ENCODE peak calls at places on chromosomes 3 and 15, in seven cellular contexts. One of them, this sample, is unnamed.

GRCh38 chr15:66474140-66474539 is 23.4 kb downstream of the SNAPC5 start:
- DNase-seq in activated gamma-delta T cell treated with Interleukin-2 at 50 U/mL for 16 hours: no peak
- DNase-seq in ELR: no peak
- DNase-seq in ACHN: no peak
- DNase-seq in nucleus accumbens: no peak
- DNase-seq in GM23248: no peak
- DNase-seq in foreskin melanocyte: no peak
- DNase-seq in this sample: no peak

GRCh38 chr3:138687236-138687635 is 78.7 kb downstream of the FAIM start:
- DNase-seq in activated gamma-delta T cell treated with Interleukin-2 at 50 U/mL for 16 hours: no peak
- DNase-seq in ELR: peak
- DNase-seq in ACHN: no peak
- DNase-seq in nucleus accumbens: no peak
- DNase-seq in GM23248: peak
- DNase-seq in foreskin melanocyte: no peak
- DNase-seq in this sample: no peak

GRCh38 chr3:18556503-18556902 is 131.4 kb upstream of the SATB1 start:
- DNase-seq in activated gamma-delta T cell treated with Interleukin-2 at 50 U/mL for 16 hours: peak
- DNase-seq in ELR: peak
- DNase-seq in ACHN: no peak
- DNase-seq in nucleus accumbens: no peak
- DNase-seq in GM23248: peak
- DNase-seq in foreskin melanocyte: no peak
- DNase-seq in this sample: no peak

GRCh38 chr15:92953997-92954396 is 53.9 kb downstream of the CHD2 start:
- DNase-seq in activated gamma-delta T cell treated with Interleukin-2 at 50 U/mL for 16 hours: no peak
- DNase-seq in ELR: no peak
- DNase-seq in ACHN: no peak
- DNase-seq in nucleus accumbens: no peak
- DNase-seq in GM23248: no peak
- DNase-seq in foreskin melanocyte: no peak
- DNase-seq in this sample: no peak

GRCh38 chr15:41774873-41775417 is 661 bp downstream of the MAPKBP1 start:
- DNase-seq in activated gamma-delta T cell treated with Interleukin-2 at 50 U/mL for 16 hours: no peak
- DNase-seq in ELR: no peak
- DNase-seq in ACHN: no peak
- DNase-seq in nucleus accumbens: no peak
- DNase-seq in GM23248: no peak
- DNase-seq in foreskin melanocyte: no peak
- DNase-seq in this sample: no peak

GRCh38 chr3:186432189-186432588 is 70.2 kb upstream of the DGKG start:
- DNase-seq in activated gamma-delta T cell treated with Interleukin-2 at 50 U/mL for 16 hours: no peak
- DNase-seq in ELR: peak
- DNase-seq in ACHN: peak
- DNase-seq in nucleus accumbens: no peak
- DNase-seq in GM23248: peak
- DNase-seq in foreskin melanocyte: peak
- DNase-seq in this sample: peak

GRCh38 chr3:12829886-12830784 is 11.2 kb downstream of the RPL32 start:
- DNase-seq in activated gamma-delta T cell treated with Interleukin-2 at 50 U/mL for 16 hours: no peak
- DNase-seq in ELR: no peak
- DNase-seq in ACHN: no peak
- DNase-seq in nucleus accumbens: no peak
- DNase-seq in GM23248: no peak
- DNase-seq in foreskin melanocyte: no peak
- DNase-seq in this sample: no peak

GRCh38 chr15:32041294-32041693 is 11.0 kb downstream of the CHRNA7 start:
- DNase-seq in activated gamma-delta T cell treated with Interleukin-2 at 50 U/mL for 16 hours: no peak
- DNase-seq in ELR: no peak
- DNase-seq in ACHN: no peak
- DNase-seq in nucleus accumbens: no peak
- DNase-seq in GM23248: no peak
- DNase-seq in foreskin melanocyte: no peak
- DNase-seq in this sample: no peak

GRCh38 chr15:92655178-92655995 is at the start of gene FAM174B:
- DNase-seq in activated gamma-delta T cell treated with Interleukin-2 at 50 U/mL for 16 hours: no peak
- DNase-seq in ELR: no peak
- DNase-seq in ACHN: no peak
- DNase-seq in nucleus accumbens: no peak
- DNase-seq in GM23248: peak
- DNase-seq in foreskin melanocyte: no peak
- DNase-seq in this sample: peak

GRCh38 chr3:160707187-160707789 is 30.3 kb downstream of the ARL14 start:
- DNase-seq in activated gamma-delta T cell treated with Interleukin-2 at 50 U/mL for 16 hours: peak
- DNase-seq in ELR: peak
- DNase-seq in ACHN: peak
- DNase-seq in nucleus accumbens: no peak
- DNase-seq in GM23248: peak
- DNase-seq in foreskin melanocyte: peak
- DNase-seq in this sample: no peak

GRCh38 chr3:82509106-82509842 is 747.8 kb upstream of the GBE1 start:
- DNase-seq in activated gamma-delta T cell treated with Interleukin-2 at 50 U/mL for 16 hours: no peak
- DNase-seq in ELR: no peak
- DNase-seq in ACHN: no peak
- DNase-seq in nucleus accumbens: no peak
- DNase-seq in GM23248: no peak
- DNase-seq in foreskin melanocyte: no peak
- DNase-seq in this sample: no peak

GRCh38 chr15:31004220-31004733 is 12.8 kb upstream of the MTMR10 start:
- DNase-seq in activated gamma-delta T cell treated with Interleukin-2 at 50 U/mL for 16 hours: peak
- DNase-seq in ELR: no peak
- DNase-seq in ACHN: peak
- DNase-seq in nucleus accumbens: no peak
- DNase-seq in GM23248: no peak
- DNase-seq in foreskin melanocyte: no peak
- DNase-seq in this sample: no peak

GRCh38 chr15:41655716-41656115 is 4.5 kb upstream of the MGA start:
- DNase-seq in activated gamma-delta T cell treated with Interleukin-2 at 50 U/mL for 16 hours: no peak
- DNase-seq in ELR: peak
- DNase-seq in ACHN: no peak
- DNase-seq in nucleus accumbens: no peak
- DNase-seq in GM23248: no peak
- DNase-seq in foreskin melanocyte: no peak
- DNase-seq in this sample: no peak

GRCh38 chr3:32837366-32837765 is 19.6 kb downstream of the TRIM71 start:
- DNase-seq in activated gamma-delta T cell treated with Interleukin-2 at 50 U/mL for 16 hours: no peak
- DNase-seq in ELR: no peak
- DNase-seq in ACHN: no peak
- DNase-seq in nucleus accumbens: no peak
- DNase-seq in GM23248: no peak
- DNase-seq in foreskin melanocyte: no peak
- DNase-seq in this sample: no peak

GRCh38 chr3:127439621-127440020 is 150.9 kb downstream of the TPRA1 start:
- DNase-seq in activated gamma-delta T cell treated with Interleukin-2 at 50 U/mL for 16 hours: no peak
- DNase-seq in ELR: no peak
- DNase-seq in ACHN: no peak
- DNase-seq in nucleus accumbens: no peak
- DNase-seq in GM23248: no peak
- DNase-seq in foreskin melanocyte: no peak
- DNase-seq in this sample: no peak

GRCh38 chr3:184688872-184689271 is 23.0 kb downstream of the MAGEF1 start:
- DNase-seq in activated gamma-delta T cell treated with Interleukin-2 at 50 U/mL for 16 hours: no peak
- DNase-seq in ELR: no peak
- DNase-seq in ACHN: no peak
- DNase-seq in nucleus accumbens: no peak
- DNase-seq in GM23248: no peak
- DNase-seq in foreskin melanocyte: no peak
- DNase-seq in this sample: no peak

GRCh38 chr3:116663161-116663885 is 46.3 kb upstream of the TUSC7 start:
- DNase-seq in activated gamma-delta T cell treated with Interleukin-2 at 50 U/mL for 16 hours: no peak
- DNase-seq in ELR: no peak
- DNase-seq in ACHN: no peak
- DNase-seq in nucleus accumbens: no peak
- DNase-seq in GM23248: no peak
- DNase-seq in foreskin melanocyte: peak
- DNase-seq in this sample: no peak

GRCh38 chr3:20097015-20097414 is 56.8 kb downstream of the KAT2B start:
- DNase-seq in activated gamma-delta T cell treated with Interleukin-2 at 50 U/mL for 16 hours: no peak
- DNase-seq in ELR: no peak
- DNase-seq in ACHN: no peak
- DNase-seq in nucleus accumbens: no peak
- DNase-seq in GM23248: no peak
- DNase-seq in foreskin melanocyte: no peak
- DNase-seq in this sample: no peak

GRCh38 chr3:169116056-169116693 is 547.3 kb downstream of the MECOM start:
- DNase-seq in activated gamma-delta T cell treated with Interleukin-2 at 50 U/mL for 16 hours: no peak
- DNase-seq in ELR: no peak
- DNase-seq in ACHN: no peak
- DNase-seq in nucleus accumbens: no peak
- DNase-seq in GM23248: no peak
- DNase-seq in foreskin melanocyte: no peak
- DNase-seq in this sample: no peak

GRCh38 chr15:42344763-42345162 is 14.5 kb upstream of the CAPN3 start:
- DNase-seq in activated gamma-delta T cell treated with Interleukin-2 at 50 U/mL for 16 hours: no peak
- DNase-seq in ELR: peak
- DNase-seq in ACHN: no peak
- DNase-seq in nucleus accumbens: no peak
- DNase-seq in GM23248: peak
- DNase-seq in foreskin melanocyte: no peak
- DNase-seq in this sample: no peak

GRCh38 chr15:63362196-63362595 is 19.4 kb downstream of the CA12 start:
- DNase-seq in activated gamma-delta T cell treated with Interleukin-2 at 50 U/mL for 16 hours: no peak
- DNase-seq in ELR: no peak
- DNase-seq in ACHN: peak
- DNase-seq in nucleus accumbens: no peak
- DNase-seq in GM23248: no peak
- DNase-seq in foreskin melanocyte: no peak
- DNase-seq in this sample: no peak

This sample was measured in MG63.